ENCODE peak calls at places on chromosomes 6 and 20, in four cellular contexts. M, C, N and I are unnamed samples.

GRCh38 chr6:132693478-132693877 is 20.4 kb downstream of the VNN1 start:
- DNase-seq in N (no peak), C (no peak), M (peak), I (no peak)

GRCh38 chr6:21426841-21427490 is 166.6 kb upstream of the SOX4 start:
- DNase-seq in C (no peak), M (no peak), N (no peak), I (no peak)

GRCh38 chr20:32191422-32191821 is 16.1 kb downstream of the PLAGL2 start:
- DNase-seq in C (no peak), N (no peak), M (no peak), I (no peak)

GRCh38 chr6:166955121-166955864 is 1.1 kb downstream of the RNASET2 start:
- DNase-seq in N (peak), C (peak), M (no peak), I (no peak)

GRCh38 chr6:41503841-41504525 is 42.2 kb upstream of the FOXP4 start:
- DNase-seq in M (peak), N (no peak), C (no peak), I (no peak)

GRCh38 chr20:50187403-50188051 is 3.1 kb upstream of the CEBPB start:
- DNase-seq in N (no peak), M (peak), C (no peak), I (no peak)

GRCh38 chr20:49405062-49405683 is 77.3 kb downstream of the KCNB1 start:
- DNase-seq in M (no peak), N (no peak), C (no peak), I (no peak)

GRCh38 chr6:151690303-151690702 is 117.2 kb upstream of the ESR1 start:
- DNase-seq in M (no peak), N (no peak), C (peak), I (no peak)

GRCh38 chr6:85675030-85675819 is 32.5 kb upstream of the SYNCRIP start:
- DNase-seq in M (peak), N (no peak), C (peak), I (peak)

GRCh38 chr6:36839819-36840379 is 655 bp upstream of the CPNE5 start:
- DNase-seq in N (no peak), C (peak), M (no peak), I (no peak)

GRCh38 chr6:53043626-53044025 is 21.6 kb upstream of the FBXO9 start:
- DNase-seq in N (no peak), M (peak), C (no peak), I (no peak)

GRCh38 chr6:166342293-166343156 is at the start of gene SFT2D1:
- DNase-seq in N (peak), M (peak), C (peak), I (no peak)

GRCh38 chr20:38147166-38147565 is 17.9 kb downstream of the TGM2 start:
- DNase-seq in C (no peak), M (no peak), N (no peak), I (no peak)

DNA sequence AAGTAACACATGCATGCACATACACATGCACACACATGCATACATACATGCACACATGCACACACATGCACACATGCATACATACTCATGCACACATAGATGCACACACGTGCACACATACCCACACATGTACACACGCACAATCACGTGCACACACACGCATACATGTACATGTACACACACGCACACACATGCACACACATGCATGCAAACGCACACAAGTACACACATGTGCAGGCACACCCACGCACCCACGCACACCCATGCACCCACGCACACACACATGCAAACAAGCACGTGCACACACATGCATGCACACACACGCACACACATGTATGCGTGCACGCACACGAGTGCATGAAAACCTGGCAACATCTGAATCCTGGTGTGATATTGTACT is 232.7 kb upstream of the CDH4 start:
- DNase-seq in N (no peak), M (no peak), C (no peak), I (no peak)
- H2AFZ ChIP-seq in N (no peak), M (no peak), C (no peak), I (no peak)

DNA sequence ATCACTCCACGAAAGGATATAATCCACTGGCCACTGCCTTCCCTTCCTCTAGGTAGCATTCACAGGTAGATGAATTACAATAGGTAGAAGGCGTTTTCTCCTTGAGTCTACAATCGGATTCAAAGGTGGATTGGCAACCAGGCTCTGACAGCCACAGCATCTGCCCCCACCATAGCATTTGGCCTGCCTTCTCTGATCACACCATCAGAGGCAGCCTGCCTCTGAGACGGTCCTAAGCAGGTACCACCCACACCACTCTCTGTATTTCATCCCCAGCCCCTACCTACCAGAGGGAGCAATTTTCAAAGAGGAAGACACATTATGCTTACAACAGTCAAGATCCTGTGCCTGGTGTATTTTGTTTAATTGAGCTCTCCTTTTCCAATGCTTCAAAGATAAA is 210.5 kb upstream of the SPTLC3 start:
- DNase-seq in N (no peak), C (no peak), M (no peak), I (no peak)
- H3K4me3 ChIP-seq in N (no peak), C (no peak), M (no peak), I (no peak)

GRCh38 chr6:168004023-168004422 is 6.6 kb downstream of the KIF25 start:
- DNase-seq in M (no peak), N (no peak), C (no peak), I (no peak)

GRCh38 chr6:167998206-167998605 is 735 bp downstream of the KIF25 start:
- DNase-seq in C (no peak), M (no peak), N (no peak), I (no peak)

GRCh38 chr6:168002812-168003211 is 5.3 kb downstream of the KIF25 start:
- DNase-seq in C (no peak), M (no peak), N (no peak), I (no peak)

GRCh38 chr6:168000198-168001036 is 2.9 kb downstream of the KIF25 start:
- DNase-seq in N (no peak), C (no peak), M (no peak), I (no peak)

DNA sequence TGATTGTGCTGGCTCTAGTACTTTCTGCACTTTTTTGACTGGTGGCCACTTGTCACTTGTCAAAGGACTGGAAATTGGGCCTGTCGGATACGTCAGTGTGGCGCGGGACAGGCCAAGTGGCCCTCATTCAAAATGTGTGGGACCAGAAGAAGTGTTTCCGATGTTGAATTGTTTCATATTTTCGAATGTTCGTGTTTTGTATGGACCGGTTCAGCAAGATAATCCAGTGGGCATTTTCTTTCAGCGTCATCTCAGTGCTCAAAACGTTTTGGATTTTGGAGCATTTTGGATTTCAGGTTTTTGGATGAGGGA is 3.5 kb downstream of the KIF25 start:
- DNase-seq in M (no peak), C (no peak), N (no peak), I (no peak)
- H2AFZ ChIP-seq in M (no peak), C (no peak), N (no peak), I (no peak)

GRCh38 chr6:32855467-32856174 is 1.6 kb downstream of the PSMB9 start:
- DNase-seq in M (no peak), N (no peak), C (no peak), I (no peak)
- H3K4me3 ChIP-seq in M (no peak), N (no peak), C (peak), I (no peak)

DNA sequence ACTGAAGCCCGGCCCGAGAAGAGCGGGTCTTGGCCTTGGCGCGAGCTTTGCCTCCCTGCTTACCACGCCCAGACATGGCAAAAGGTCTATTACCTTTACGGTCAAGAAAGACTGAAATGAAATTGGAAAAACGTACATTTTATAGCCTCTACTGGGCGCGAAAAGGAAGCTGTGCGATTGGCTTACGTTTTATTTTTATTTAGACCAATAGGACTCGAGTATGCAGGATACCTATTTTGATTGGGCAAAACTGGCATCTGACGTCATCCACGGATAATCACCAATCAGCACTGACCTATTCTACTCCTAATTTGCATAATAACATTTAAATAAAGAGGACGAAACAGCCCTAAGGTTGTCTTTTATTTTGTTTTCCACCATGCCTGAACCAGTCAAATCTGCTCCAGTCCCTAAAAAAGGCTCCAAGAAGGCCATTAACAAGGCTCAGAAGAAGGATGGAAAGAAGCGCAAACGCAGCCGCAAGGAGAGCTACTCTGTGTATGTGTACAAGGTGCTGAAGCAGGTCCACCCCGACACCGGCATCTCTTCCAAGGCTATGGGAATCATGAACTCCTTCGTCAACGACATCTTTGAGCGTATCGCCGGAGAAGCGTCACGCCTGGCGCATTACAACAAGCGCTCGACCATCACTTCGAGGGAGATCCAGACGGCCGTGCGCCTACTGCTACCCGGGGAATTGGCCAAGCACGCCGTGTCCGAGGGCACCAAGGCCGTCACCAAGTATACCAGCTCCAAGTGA is 97.4 kb downstream of the OR2B2 start:
- DNase-seq in N (peak), M (peak), C (peak), I (peak)
- H2AFZ ChIP-seq in N (peak), M (peak), C (no peak), I (peak)

GRCh38 chr20:47501483-47502270 is at the start of gene NCOA3:
- DNase-seq in M (peak), N (peak), C (peak), I (peak)

GRCh38 chr20:47501117-47501482 is 587 bp upstream of the NCOA3 start:
- DNase-seq in C (no peak), N (no peak), M (peak), I (no peak)

GRCh38 chr20:47499053-47499452 is 2.6 kb upstream of the NCOA3 start:
- DNase-seq in N (no peak), M (no peak), C (no peak), I (no peak)

GRCh38 chr20:47502271-47502730 is 614 bp downstream of the NCOA3 start:
- DNase-seq in C (no peak), N (peak), M (peak), I (no peak)

DNA sequence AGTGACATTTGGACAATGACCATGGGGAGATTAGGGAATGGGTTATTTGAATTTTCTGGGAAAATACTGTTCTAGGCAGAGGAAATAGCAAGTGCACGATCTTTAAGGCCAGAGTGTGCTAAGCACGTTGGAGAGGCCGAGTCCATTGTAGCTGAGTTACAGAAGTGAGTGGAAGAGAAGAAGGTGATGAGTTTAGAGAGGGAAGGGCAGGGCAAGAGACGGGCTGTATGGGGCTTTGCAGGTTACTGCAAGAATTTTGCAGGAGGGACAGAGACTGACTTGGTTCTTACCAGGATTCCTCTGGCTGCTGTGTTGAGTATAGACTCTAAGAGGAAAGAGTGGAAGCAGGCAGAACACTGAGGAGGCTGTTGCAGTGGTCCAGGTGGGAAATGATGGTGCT is 1.1 kb upstream of the NCOA3 start:
- DNase-seq in M (no peak), C (no peak), N (no peak), I (no peak)
- H3K4me3 ChIP-seq in M (no peak), C (peak), N (no peak), I (peak)

DNA sequence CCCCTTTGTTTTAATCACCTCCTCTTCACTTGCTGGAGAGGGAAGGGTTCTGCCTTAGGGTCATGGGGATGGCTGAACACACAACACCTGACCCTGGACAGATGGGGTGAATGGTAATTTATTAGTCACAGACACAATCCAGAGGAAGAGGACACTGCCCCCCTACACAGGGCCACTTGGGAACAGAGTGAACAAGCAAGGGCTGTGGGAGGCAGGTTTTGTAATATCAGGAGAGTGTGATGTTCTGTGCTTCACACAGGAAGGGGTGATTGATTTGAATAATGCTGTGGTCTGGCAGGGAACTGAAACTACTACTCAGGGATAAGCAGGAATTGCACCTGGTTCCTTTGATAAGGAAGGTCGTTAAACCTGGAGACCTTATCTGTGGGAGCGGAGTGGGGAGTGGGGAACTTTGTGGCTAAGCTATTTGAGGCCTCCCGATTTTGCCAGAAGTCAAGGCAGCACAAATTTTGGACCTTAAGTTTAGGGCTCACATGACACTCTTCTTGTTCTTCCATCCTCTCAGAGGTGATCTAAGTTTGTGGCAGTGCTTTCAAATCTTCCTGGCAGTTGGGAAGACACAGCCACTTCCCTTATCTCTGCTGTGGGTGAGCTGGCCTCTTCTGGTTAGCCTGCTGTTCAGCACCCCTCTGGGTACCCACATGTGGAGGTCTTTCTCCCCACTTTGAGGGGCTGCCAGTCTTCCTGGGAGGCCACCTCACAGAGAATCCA is 77.8 kb downstream of the CD164 start:
- DNase-seq in N (no peak), M (no peak), C (peak), I (no peak)
- H2AFZ ChIP-seq in N (no peak), M (no peak), C (peak), I (no peak)